ENCODE peak calls at places on chromosome 21, in ten cellular contexts. R is MM.1S, F is kidney, X is iPS DF 6.9, D is psoas muscle, Q is tibial artery, C is left ventricle myocardium inferior, O is lung, T is thoracic aorta, H is SJSA1. Y is an unnamed sample.

GRCh38 chr21:39350094-39351006 is 1.5 kb upstream of the HMGN1 start:
- DNase-seq in R (no peak), F (no peak), X (no peak), D (no peak), Q (no peak), C (no peak), O (no peak), T (no peak), H (no peak), Y (no peak)

GRCh38 chr21:45286671-45287437 is 841 bp downstream of the POFUT2 start:
- DNase-seq in R (no peak), F (peak), X (no peak), D (peak), Q (peak), C (peak), O (no peak), T (no peak), H (peak), Y (no peak)

GRCh38 chr21:39182484-39183271 is 573 bp downstream of the PSMG1 start:
- DNase-seq in R (peak), F (no peak), X (no peak), D (no peak), Q (no peak), C (no peak), O (no peak), T (no peak), H (no peak), Y (no peak)

GRCh38 chr21:10464975-10465374 is 56.4 kb upstream of the TPTE start:
- DNase-seq in R (no peak), F (no peak), X (no peak), D (no peak), Q (no peak), C (no peak), O (no peak), T (no peak), H (no peak), Y (no peak)

GRCh38 chr21:31293986-31294385 is 50.1 kb downstream of the TIAM1 start:
- DNase-seq in R (no peak), F (no peak), X (no peak), D (no peak), Q (no peak), C (no peak), O (no peak), T (no peak), H (peak), Y (no peak)

GRCh38 chr21:45562965-45563364 is 20.7 kb upstream of the SLC19A1 start:
- DNase-seq in R (no peak), F (no peak), X (no peak), D (no peak), Q (no peak), C (no peak), O (no peak), T (no peak), H (peak), Y (no peak)

GRCh38 chr21:32135401-32136363 is 143.2 kb downstream of the MIS18A start:
- DNase-seq in R (peak), F (no peak), X (no peak), D (peak), Q (no peak), C (no peak), O (no peak), T (peak), H (peak), Y (no peak)

GRCh38 chr21:37873655-37874054 is 42.6 kb downstream of the KCNJ6 start:
- DNase-seq in R (no peak), F (no peak), X (no peak), D (no peak), Q (no peak), C (no peak), O (no peak), T (no peak), H (no peak), Y (no peak)

GRCh38 chr21:37450385-37451044 is 83.9 kb downstream of the DYRK1A start:
- DNase-seq in R (no peak), F (no peak), X (no peak), D (no peak), Q (no peak), C (no peak), O (no peak), T (no peak), H (peak), Y (no peak)

GRCh38 chr21:31977816-31978215 is 105.0 kb downstream of the HUNK start:
- DNase-seq in R (no peak), F (no peak), X (no peak), D (no peak), Q (no peak), C (no peak), O (no peak), T (no peak), H (no peak), Y (no peak)

GRCh38 chr21:20591294-20591693 is 406.9 kb upstream of the NCAM2 start:
- DNase-seq in R (no peak), F (no peak), X (no peak), D (no peak), Q (no peak), C (no peak), O (no peak), T (no peak), H (no peak), Y (no peak)

GRCh38 chr21:32710069-32710784 is 17.6 kb downstream of the SYNJ1 start:
- DNase-seq in R (no peak), F (no peak), X (no peak), D (no peak), Q (no peak), C (no peak), O (no peak), T (no peak), H (no peak), Y (no peak)

GRCh38 chr21:36713746-36714145 is 14.8 kb downstream of the SIM2 start:
- DNase-seq in R (no peak), F (no peak), X (no peak), D (no peak), Q (no peak), C (no peak), O (no peak), T (no peak), H (no peak), Y (no peak)

GRCh38 chr21:39377444-39378050 is 28.7 kb upstream of the HMGN1 start:
- DNase-seq in R (no peak), F (no peak), X (no peak), D (no peak), Q (no peak), C (no peak), O (no peak), T (no peak), H (no peak), Y (no peak)

GRCh38 chr21:45954921-45955320 is 26.6 kb upstream of the COL6A1 start:
- DNase-seq in R (no peak), F (no peak), X (no peak), D (no peak), Q (no peak), C (no peak), O (no peak), T (no peak), H (no peak), Y (no peak)

GRCh38 chr21:45820171-45821091 is 161.1 kb upstream of the COL6A1 start:
- DNase-seq in R (peak), F (peak), X (peak), D (peak), Q (no peak), C (peak), O (peak), T (no peak), H (peak), Y (peak)

GRCh38 chr21:26715116-26715515 is 130.1 kb downstream of the ADAMTS1 start:
- DNase-seq in R (no peak), F (no peak), X (no peak), D (no peak), Q (no peak), C (no peak), O (no peak), T (no peak), H (no peak), Y (no peak)

GRCh38 chr21:32414579-32415358 is 2.3 kb downstream of the EVA1C start:
- DNase-seq in R (no peak), F (no peak), X (no peak), D (no peak), Q (no peak), C (no peak), O (no peak), T (no peak), H (no peak), Y (no peak)

GRCh38 chr21:44899768-44900558 is 20.7 kb downstream of the ITGB2 start:
- DNase-seq in R (no peak), F (peak), X (no peak), D (peak), Q (no peak), C (peak), O (no peak), T (no peak), H (no peak), Y (no peak)

GRCh38 chr21:39003982-39004775 is 179.1 kb downstream of the PSMG1 start:
- DNase-seq in R (no peak), F (no peak), X (no peak), D (no peak), Q (no peak), C (no peak), O (no peak), T (peak), H (no peak), Y (no peak)

GRCh38 chr21:45471229-45472052 is 66.5 kb downstream of the COL18A1 start:
- DNase-seq in R (no peak), F (peak), X (no peak), D (peak), Q (no peak), C (peak), O (no peak), T (no peak), H (no peak), Y (no peak)

GRCh38 chr21:40416572-40416971 is 430.4 kb downstream of the DSCAM start:
- DNase-seq in R (no peak), F (no peak), X (no peak), D (no peak), Q (no peak), C (no peak), O (no peak), T (no peak), H (no peak), Y (no peak)

GRCh38 chr21:33189237-33189636 is 40.5 kb upstream of the IFNAR2 start:
- DNase-seq in R (no peak), F (no peak), X (no peak), D (no peak), Q (no peak), C (no peak), O (no peak), T (no peak), H (no peak), Y (no peak)

GRCh38 chr21:16193758-16194606 is 464.2 kb downstream of the USP25 start:
- DNase-seq in R (peak), F (peak), X (no peak), D (peak), Q (peak), C (peak), O (peak), T (no peak), H (peak), Y (peak)

GRCh38 chr21:26966360-26966977 is 419 bp downstream of the ADAMTS5 start:
- DNase-seq in R (no peak), F (peak), X (no peak), D (peak), Q (peak), C (no peak), O (no peak), T (no peak), H (peak), Y (no peak)

GRCh38 chr21:25240974-25241373 is 366.3 kb downstream of the MRPL39 start:
- DNase-seq in R (no peak), F (no peak), X (no peak), D (no peak), Q (no peak), C (no peak), O (no peak), T (no peak), H (no peak), Y (no peak)
- H3K27ac ChIP-seq in R (no peak), F (no peak), X (no peak), D (no peak), Q (no peak), C (no peak), O (no peak), T (no peak), H (no peak), Y (no peak)

DNA sequence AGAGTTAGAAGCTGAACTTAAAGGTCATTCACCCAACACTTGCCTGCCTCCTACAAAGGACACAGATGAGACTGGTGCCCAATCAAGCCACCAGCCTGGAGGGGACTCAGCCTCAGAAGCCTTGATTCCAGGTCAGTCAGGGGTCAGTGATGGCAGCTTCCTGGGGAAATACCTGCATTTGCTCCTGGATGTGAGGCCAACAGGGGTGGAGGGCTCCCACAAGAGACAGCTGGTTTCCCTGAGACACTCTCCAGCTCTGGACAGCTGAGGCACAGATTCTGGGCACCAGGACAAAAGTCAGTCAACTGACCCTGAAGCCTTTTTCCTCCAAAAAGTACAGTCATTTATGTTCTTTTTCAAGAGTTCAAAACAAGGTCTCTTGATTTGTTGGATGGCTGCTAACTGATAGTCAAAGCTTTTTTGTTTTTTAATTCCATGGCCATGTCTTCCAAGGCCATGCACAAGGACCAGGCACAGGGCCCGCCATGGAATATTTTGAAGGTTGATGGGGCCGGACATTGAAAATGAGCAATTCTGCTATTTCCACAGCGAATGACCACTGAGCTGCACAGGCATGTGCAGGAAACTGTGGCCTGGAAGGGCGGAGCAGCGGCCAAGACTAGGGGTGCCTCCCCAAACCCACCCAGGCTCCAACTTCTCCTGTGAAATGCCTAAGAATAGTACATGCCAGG is 1.8 kb downstream of the C2CD2 start:
- DNase-seq in R (no peak), F (peak), X (no peak), D (no peak), Q (no peak), C (no peak), O (no peak), T (no peak), H (no peak), Y (no peak)
- H3K27ac ChIP-seq in R (no peak), F (no peak), X (no peak), D (no peak), Q (peak), C (no peak), O (no peak), T (peak), H (no peak), Y (peak)

GRCh38 chr21:35511298-35512162 is 462.4 kb upstream of the RUNX1 start:
- DNase-seq in R (no peak), F (no peak), X (no peak), D (no peak), Q (no peak), C (no peak), O (no peak), T (no peak), H (no peak), Y (no peak)

GRCh38 chr21:35510294-35510693 is 461.2 kb upstream of the RUNX1 start:
- DNase-seq in R (no peak), F (no peak), X (no peak), D (no peak), Q (no peak), C (no peak), O (no peak), T (no peak), H (no peak), Y (no peak)

GRCh38 chr21:35508389-35508888 is 459.3 kb upstream of the RUNX1 start:
- DNase-seq in R (no peak), F (peak), X (no peak), D (peak), Q (peak), C (peak), O (peak), T (peak), H (peak), Y (no peak)

GRCh38 chr21:35506352-35506751 is 457.2 kb upstream of the RUNX1 start:
- DNase-seq in R (no peak), F (no peak), X (no peak), D (no peak), Q (no peak), C (no peak), O (no peak), T (no peak), H (no peak), Y (no peak)

GRCh38 chr21:35509004-35509704 is 460.1 kb upstream of the RUNX1 start:
- DNase-seq in R (no peak), F (no peak), X (no peak), D (no peak), Q (peak), C (no peak), O (no peak), T (no peak), H (no peak), Y (no peak)
- H3K27ac ChIP-seq in R (no peak), F (no peak), X (no peak), D (no peak), Q (no peak), C (no peak), O (peak), T (no peak), H (no peak), Y (no peak)

DNA sequence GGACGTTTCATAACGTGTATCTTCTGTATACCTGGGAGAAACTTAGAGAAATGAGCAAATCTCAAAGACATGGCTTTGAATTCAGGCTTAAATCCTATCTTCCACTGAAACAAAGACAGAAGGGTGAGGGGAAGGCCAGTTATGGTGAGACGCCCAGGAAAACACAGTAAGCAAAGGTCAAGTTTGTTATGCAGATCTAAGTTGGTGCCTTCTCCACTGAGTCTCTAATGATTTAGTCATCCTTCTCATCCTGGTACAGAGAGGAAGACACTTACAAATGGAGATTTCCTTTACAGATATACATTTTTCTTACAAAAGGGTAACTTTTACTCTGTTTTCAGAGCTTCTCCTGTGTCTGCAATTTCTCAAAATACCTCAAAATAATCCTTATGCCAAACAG is 64.4 kb downstream of the MAP3K7CL start:
- DNase-seq in R (no peak), F (no peak), X (no peak), D (no peak), Q (no peak), C (no peak), O (no peak), T (no peak), H (no peak), Y (no peak)
- H3K27ac ChIP-seq in R (no peak), F (no peak), X (no peak), D (no peak), Q (no peak), C (peak), O (no peak), T (no peak), H (peak), Y (no peak)

GRCh38 chr21:43372663-43373386 is 54.1 kb downstream of the SIK1 start:
- DNase-seq in R (no peak), F (peak), X (no peak), D (peak), Q (no peak), C (no peak), O (peak), T (no peak), H (no peak), Y (no peak)

GRCh38 chr21:43369596-43370090 is 57.3 kb downstream of the SIK1 start:
- DNase-seq in R (no peak), F (no peak), X (no peak), D (no peak), Q (no peak), C (no peak), O (no peak), T (no peak), H (no peak), Y (no peak)

GRCh38 chr21:43371786-43372185 is 55.1 kb downstream of the SIK1 start:
- DNase-seq in R (no peak), F (no peak), X (no peak), D (no peak), Q (no peak), C (no peak), O (no peak), T (no peak), H (no peak), Y (no peak)

GRCh38 chr21:43370091-43370658 is 56.8 kb downstream of the SIK1 start:
- DNase-seq in R (no peak), F (no peak), X (no peak), D (no peak), Q (no peak), C (no peak), O (no peak), T (no peak), H (no peak), Y (no peak)

DNA sequence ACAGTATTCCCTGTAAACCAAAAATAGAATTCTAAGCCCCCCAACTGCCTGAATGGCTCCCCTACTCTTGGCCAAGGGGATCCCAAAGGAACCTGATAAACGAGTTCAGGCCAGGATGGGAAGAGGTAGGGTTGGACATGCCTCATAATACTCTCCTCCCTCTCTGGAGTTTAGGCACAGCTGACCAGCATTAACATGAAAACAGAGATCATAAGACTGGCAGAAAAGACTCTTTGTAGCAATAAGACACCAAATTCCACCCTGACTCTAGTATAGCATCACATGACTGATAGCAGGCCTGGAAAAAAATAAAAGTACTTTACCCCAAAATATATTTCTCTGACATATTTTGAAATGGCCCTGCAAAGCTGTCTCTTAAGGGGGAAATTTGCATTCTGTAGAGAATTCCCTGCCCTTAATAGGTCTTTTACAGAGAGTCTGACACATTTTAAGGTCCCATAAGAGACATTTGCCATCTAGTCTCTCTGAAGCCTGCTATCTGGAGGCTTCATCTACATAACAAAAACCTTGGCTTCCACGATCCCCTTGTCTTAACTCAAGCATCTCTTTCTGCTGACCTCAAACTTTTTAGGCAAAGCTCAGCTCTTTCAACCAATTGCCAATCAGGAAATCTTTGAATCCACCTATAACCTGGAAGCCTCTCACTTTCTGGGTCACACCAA is 55.9 kb downstream of the SIK1 start:
- DNase-seq in R (no peak), F (no peak), X (no peak), D (no peak), Q (no peak), C (no peak), O (no peak), T (no peak), H (no peak), Y (no peak)
- H3K27ac ChIP-seq in R (no peak), F (no peak), X (no peak), D (no peak), Q (no peak), C (no peak), O (no peak), T (no peak), H (no peak), Y (no peak)

GRCh38 chr21:43598416-43599120 is 60.7 kb downstream of the HSF2BP start:
- DNase-seq in R (no peak), F (no peak), X (no peak), D (no peak), Q (no peak), C (no peak), O (no peak), T (no peak), H (no peak), Y (no peak)

GRCh38 chr21:43597845-43598244 is 61.4 kb downstream of the HSF2BP start:
- DNase-seq in R (no peak), F (no peak), X (no peak), D (no peak), Q (no peak), C (no peak), O (no peak), T (no peak), H (no peak), Y (no peak)

GRCh38 chr21:43597052-43597451 is 62.2 kb downstream of the HSF2BP start:
- DNase-seq in R (no peak), F (no peak), X (no peak), D (no peak), Q (no peak), C (no peak), O (no peak), T (no peak), H (peak), Y (no peak)

GRCh38 chr21:43600642-43601397 is 58.5 kb downstream of the HSF2BP start:
- DNase-seq in R (no peak), F (no peak), X (no peak), D (no peak), Q (no peak), C (no peak), O (no peak), T (no peak), H (peak), Y (no peak)

GRCh38 chr21:43599728-43600127 is 59.6 kb downstream of the HSF2BP start:
- DNase-seq in R (no peak), F (no peak), X (no peak), D (no peak), Q (no peak), C (no peak), O (no peak), T (no peak), H (no peak), Y (no peak)
- H3K27ac ChIP-seq in R (no peak), F (no peak), X (no peak), D (no peak), Q (no peak), C (no peak), O (no peak), T (no peak), H (peak), Y (no peak)